ENCODE peak calls at places on chromosomes 13 and 19, in four cellular contexts. G is tibial artery, U is H1, D is cardiac muscle cell. S is an unnamed sample.

GRCh38 chr19:8826371-8826770 is 5.7 kb downstream of the ZNF558 start:
- DNase-seq in U (no peak), G (no peak), D (no peak), S (no peak)

GRCh38 chr19:17687857-17688784 is at the start of gene UNC13A:
- DNase-seq in U (no peak), G (no peak), D (peak), S (peak)

GRCh38 chr13:112931028-112931934 is 37.7 kb upstream of the MCF2L start:
- DNase-seq in G (no peak), U (peak), D (peak), S (no peak)

GRCh38 chr13:42266464-42266863 is 5.5 kb upstream of the AKAP11 start:
- DNase-seq in G (no peak), D (peak), U (no peak), S (no peak)

GRCh38 chr13:44974056-44974798 is 15.0 kb downstream of the NUFIP1 start:
- DNase-seq in G (peak), U (no peak), D (no peak), S (no peak)

GRCh38 chr13:32838985-32839384 is 177.2 kb upstream of the KL start:
- DNase-seq in U (no peak), D (no peak), G (no peak), S (no peak)

GRCh38 chr13:43374621-43375020 is 351.2 kb downstream of the DNAJC15 start:
- DNase-seq in U (no peak), G (no peak), D (no peak), S (no peak)

GRCh38 chr19:23957660-23958281 is 43.1 kb downstream of the ZNF726 start:
- DNase-seq in U (no peak), G (no peak), D (no peak), S (no peak)

GRCh38 chr19:42441047-42441440 is 1.7 kb downstream of the CXCL17 start:
- DNase-seq in D (no peak), G (no peak), U (no peak), S (no peak)

GRCh38 chr13:94968040-94968756 is 255.9 kb upstream of the SOX21 start:
- DNase-seq in G (no peak), U (no peak), D (peak), S (peak)

GRCh38 chr19:42284066-42284501 is 15.0 kb downstream of the CIC start:
- DNase-seq in G (no peak), U (no peak), D (peak), S (no peak)

GRCh38 chr19:41321600-41322270 is 11.8 kb downstream of the CCDC97 start:
- DNase-seq in G (no peak), U (peak), D (peak), S (no peak)

GRCh38 chr19:6161271-6161850 is 25.9 kb downstream of the ACSBG2 start:
- DNase-seq in G (no peak), D (no peak), U (peak), S (no peak)

GRCh38 chr13:40189885-40190655 is 476.4 kb downstream of the FOXO1 start:
- DNase-seq in D (no peak), G (no peak), U (no peak), S (no peak)

GRCh38 chr13:48892311-48892710 is 83.4 kb upstream of the FNDC3A start:
- DNase-seq in D (no peak), G (no peak), U (no peak), S (no peak)

GRCh38 chr13:98773921-98774320 is 21.4 kb upstream of the SLC15A1 start:
- DNase-seq in U (no peak), G (no peak), D (no peak), S (no peak)

GRCh38 chr13:63909726-63910125 is 2494.1 kb upstream of the PCDH20 start:
- DNase-seq in G (no peak), U (no peak), D (no peak), S (no peak)

GRCh38 chr19:32041681-32042292 is 303.6 kb upstream of the ZNF507 start:
- DNase-seq in G (no peak), D (peak), U (no peak), S (no peak)

GRCh38 chr13:93268327-93269028 is 41.9 kb downstream of the GPC6 start:
- DNase-seq in G (no peak), D (no peak), U (no peak), S (no peak)

GRCh38 chr13:97068964-97069815 is 74.9 kb upstream of the OXGR1 start:
- DNase-seq in U (no peak), D (no peak), G (no peak), S (no peak)

GRCh38 chr13:20118268-20119140 is 42.3 kb downstream of the GJA3 start:
- DNase-seq in D (peak), U (no peak), G (no peak), S (no peak)
- TF ChIP-seq CTCF in D (no peak), U (no peak), G (no peak), S (peak)

DNA sequence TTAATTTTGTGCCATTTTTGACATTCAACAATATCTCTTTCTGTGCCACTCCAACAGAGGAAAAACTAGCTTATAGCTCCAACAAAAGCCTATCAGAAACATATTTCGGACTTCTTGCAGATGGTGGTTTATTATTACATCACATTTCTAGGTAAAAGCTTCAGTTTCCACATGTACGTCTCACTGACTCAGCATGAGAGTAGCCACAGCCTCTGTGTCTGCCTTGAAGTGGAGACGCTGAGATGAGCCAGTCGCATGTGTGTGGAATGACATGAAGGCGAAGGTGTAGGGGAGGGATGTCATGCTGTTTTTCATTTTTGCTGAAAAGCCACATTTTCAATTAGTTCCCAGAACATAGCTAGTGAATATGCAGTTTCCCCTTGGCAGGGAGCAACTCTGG is 598.6 kb downstream of the EFNB2 start:
- DNase-seq in D (no peak), G (no peak), U (no peak), S (no peak)
- TF ChIP-seq CTCF in D (no peak), G (no peak), U (no peak), S (no peak)

GRCh38 chr13:47592256-47592655 is 408.8 kb downstream of the SUCLA2 start:
- DNase-seq in D (no peak), U (no peak), G (no peak), S (no peak)

GRCh38 chr13:47598340-47598911 is 402.6 kb downstream of the SUCLA2 start:
- DNase-seq in U (no peak), G (no peak), D (no peak), S (no peak)

DNA sequence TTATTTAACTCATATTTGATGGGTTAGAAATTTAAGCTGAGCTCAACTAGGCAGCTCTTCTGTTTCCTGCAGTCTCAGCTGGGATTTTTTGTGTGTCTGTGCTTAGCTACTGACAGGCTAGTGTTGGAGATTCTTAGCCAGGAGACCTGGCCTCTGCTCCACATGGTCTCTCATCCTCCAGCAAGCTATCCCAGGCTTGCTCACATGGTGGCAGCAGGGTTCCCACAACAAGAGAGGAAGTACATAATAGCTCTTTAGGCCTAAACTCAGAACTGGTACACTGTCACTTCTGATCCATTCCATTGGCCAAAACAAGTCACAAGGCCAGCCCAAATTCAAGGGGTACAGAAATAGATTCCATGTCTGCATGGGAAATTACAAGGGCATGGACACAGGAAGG is 406.2 kb downstream of the SUCLA2 start:
- DNase-seq in U (peak), D (no peak), G (no peak), S (no peak)
- TF ChIP-seq CTCF in U (peak), D (no peak), G (no peak), S (peak)

GRCh38 chr19:10392120-10392519 is 11.2 kb downstream of the CDC37 start:
- DNase-seq in G (no peak), U (no peak), D (no peak), S (no peak)
- TF ChIP-seq CTCF in G (no peak), U (no peak), D (no peak), S (no peak)

DNA sequence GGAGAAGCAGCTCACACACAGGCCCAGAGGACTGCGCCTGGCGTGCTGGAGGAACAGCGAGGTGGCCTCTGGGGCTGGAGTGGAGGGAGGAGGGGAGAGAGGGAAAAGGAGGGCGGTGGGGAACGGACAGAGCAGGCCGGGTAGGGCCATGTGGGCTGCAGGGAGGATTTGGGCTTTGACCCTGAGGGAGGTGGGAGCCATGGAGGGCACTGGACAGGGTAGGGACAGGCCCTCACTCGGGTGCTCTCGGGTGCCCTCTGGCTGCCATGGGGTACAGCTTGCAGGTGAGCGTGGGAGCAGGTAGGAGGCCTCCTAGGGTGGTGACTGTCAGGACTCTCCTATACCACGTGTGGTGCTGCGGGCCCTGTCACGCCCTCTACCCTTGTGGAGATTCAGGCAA is 22.8 kb downstream of the PLIN4 start:
- DNase-seq in D (no peak), G (no peak), U (no peak), S (no peak)
- TF ChIP-seq CTCF in D (no peak), G (no peak), U (peak), S (no peak)

GRCh38 chr19:33580645-33581037 is 41.1 kb upstream of the CHST8 start:
- DNase-seq in D (no peak), U (no peak), G (no peak), S (no peak)
- TF ChIP-seq CTCF in D (no peak), U (no peak), G (no peak), S (no peak)

DNA sequence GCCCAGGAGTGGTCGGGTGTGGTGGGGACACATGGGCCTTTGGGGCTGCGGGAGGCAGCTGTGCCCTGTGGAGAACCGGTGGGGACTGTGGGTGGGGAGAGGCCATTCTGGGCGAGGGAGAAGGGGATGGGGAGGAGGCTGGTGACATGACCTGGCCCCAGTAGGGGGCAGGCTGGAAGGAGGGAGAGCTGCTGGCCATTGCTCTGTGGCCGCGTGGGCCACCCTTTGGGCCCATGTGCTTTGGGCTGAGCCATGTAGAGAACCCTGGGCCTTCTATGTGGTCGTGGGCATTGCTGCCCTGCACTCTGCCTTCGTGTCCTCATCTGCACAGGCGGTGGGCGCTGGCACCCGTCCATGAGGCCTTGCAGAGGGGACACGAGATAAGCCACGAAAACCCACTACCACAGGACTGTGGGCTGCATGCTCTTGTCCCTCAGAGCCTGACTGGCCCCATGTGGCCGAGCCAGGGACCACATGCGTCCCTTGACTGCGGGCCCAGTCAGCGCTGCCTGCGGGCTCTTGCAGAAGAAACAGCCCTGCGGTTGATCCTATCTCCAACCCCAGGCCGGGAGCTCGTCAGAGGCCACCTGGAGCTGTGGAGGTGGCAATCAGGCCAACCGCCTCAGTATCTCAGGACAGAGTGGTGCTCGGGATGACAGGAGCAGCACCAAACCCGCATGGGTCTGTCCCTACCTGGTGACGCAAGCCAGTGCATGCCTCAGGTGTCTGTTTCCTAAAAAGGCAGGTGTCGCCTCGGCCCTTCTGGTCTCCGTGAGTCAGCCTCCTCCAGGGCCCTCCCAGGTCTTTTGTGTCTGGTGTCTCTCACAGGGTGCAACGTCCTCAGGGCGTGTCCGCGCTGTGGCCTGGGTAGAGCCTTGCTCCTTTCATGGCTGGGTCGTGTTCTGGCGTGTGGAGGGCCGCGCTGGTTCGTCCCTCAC is 14.3 kb downstream of the FZR1 start:
- DNase-seq in G (no peak), U (no peak), D (peak), S (no peak)
- TF ChIP-seq CTCF in G (no peak), U (peak), D (no peak), S (peak)

GRCh38 chr19:21468791-21469190 is 36.6 kb upstream of the ZNF429 start:
- DNase-seq in D (peak), U (no peak), G (no peak), S (peak)

GRCh38 chr19:21472507-21472906 is 32.9 kb upstream of the ZNF429 start:
- DNase-seq in U (no peak), G (no peak), D (no peak), S (no peak)

GRCh38 chr19:21474671-21475181 is 30.7 kb upstream of the ZNF429 start:
- DNase-seq in G (peak), U (peak), D (peak), S (peak)
- TF ChIP-seq CTCF in G (no peak), U (no peak), D (no peak), S (no peak)

GRCh38 chr13:103799028-103799427 is 732.8 kb upstream of the SLC10A2 start:
- DNase-seq in U (no peak), D (no peak), G (no peak), S (no peak)
- TF ChIP-seq CTCF in U (no peak), D (no peak), G (no peak), S (no peak)

GRCh38 chr13:27481766-27482165 is 31.4 kb upstream of the MTIF3 start:
- DNase-seq in D (peak), U (peak), G (no peak), S (peak)
- TF ChIP-seq CTCF in D (peak), U (peak), G (peak), S (peak)